ENCODE peak calls at places on chromosome 10, in nine cellular contexts. I is fibroblast of lung; K is prostate gland; O is cardiac muscle cell; R is lower lobe of right lung; H is transverse colon; N is neuronal stem cell; W is CD8-positive, alpha-beta memory T cell; U is right cardiac atrium. M is an unnamed sample.
A peak's percentile ranks its signal among the peaks of the same experiment; 100 is the strongest.

GRCh38 chr10:79137404-79137803 is 68.6 kb downstream of the ZMIZ1 start:
- DNase-seq in I (no peak), K (no peak), O (no peak), R (no peak), H (no peak), N (no peak), W (no peak), U (peak; percentile 74), M (no peak)

GRCh38 chr10:86481761-86482160 is 39.8 kb downstream of the WAPL start:
- DNase-seq in I (no peak), K (no peak), O (no peak), R (no peak), H (no peak), N (no peak), W (no peak), U (no peak), M (no peak)

GRCh38 chr10:127309609-127310008 is 113.2 kb upstream of the INSYN2A start:
- DNase-seq in I (peak; percentile 9), K (no peak), O (peak; percentile 6), R (no peak), H (no peak), N (no peak), W (no peak), U (no peak), M (no peak)

GRCh38 chr10:59843733-59844132 is 62.6 kb downstream of the CCDC6 start:
- DNase-seq in I (no peak), K (no peak), O (no peak), R (no peak), H (no peak), N (no peak), W (no peak), U (no peak), M (no peak)

GRCh38 chr10:92356041-92356440 is 65.1 kb downstream of the MARCHF5 start:
- DNase-seq in I (no peak), K (no peak), O (no peak), R (no peak), H (no peak), N (no peak), W (no peak), U (no peak), M (no peak)

GRCh38 chr10:71262027-71262426 is 49.7 kb downstream of the UNC5B start:
- DNase-seq in I (no peak), K (no peak), O (no peak), R (no peak), H (peak; percentile 55), N (no peak), W (no peak), U (peak; percentile 69), M (peak; percentile 51)

GRCh38 chr10:28638392-28638791 is 38.9 kb upstream of the BAMBI start:
- DNase-seq in I (no peak), K (no peak), O (no peak), R (no peak), H (no peak), N (no peak), W (no peak), U (no peak), M (no peak)

GRCh38 chr10:99395750-99396445 is 34.5 kb downstream of the GOT1 start:
- DNase-seq in I (peak; percentile 58), K (peak; percentile 64), O (peak; percentile 85), R (no peak), H (no peak), N (no peak), W (no peak), U (no peak), M (no peak)

GRCh38 chr10:59700709-59701108 is 8.9 kb downstream of the SLC16A9 start:
- DNase-seq in I (no peak), K (no peak), O (no peak), R (no peak), H (no peak), N (peak; percentile 14), W (no peak), U (no peak), M (no peak)

GRCh38 chr10:75904499-75905283 is 473.3 kb downstream of the LRMDA start:
- DNase-seq in I (no peak), K (no peak), O (no peak), R (no peak), H (no peak), N (peak; percentile 17), W (no peak), U (no peak), M (no peak)

GRCh38 chr10:130022071-130022470 is 58.0 kb upstream of the EBF3 start:
- DNase-seq in I (no peak), K (no peak), O (no peak), R (no peak), H (no peak), N (no peak), W (no peak), U (no peak), M (no peak)

GRCh38 chr10:32960022-32960421 is 2.0 kb upstream of the ITGB1 start:
- DNase-seq in I (peak; percentile 43), K (no peak), O (no peak), R (no peak), H (no peak), N (no peak), W (no peak), U (no peak), M (no peak)

GRCh38 chr10:49484501-49485230 is 54.3 kb downstream of the ERCC6 start:
- DNase-seq in I (no peak), K (no peak), O (peak; percentile 39), R (no peak), H (no peak), N (no peak), W (no peak), U (no peak), M (no peak)

GRCh38 chr10:5545778-5546710 is 21.3 kb downstream of the CALML3 start:
- DNase-seq in I (peak; percentile 95), K (peak; percentile 38), O (peak; percentile 82), R (peak; percentile 71), H (peak; percentile 35), N (no peak), W (no peak), U (peak; percentile 89), M (peak; percentile 37)

GRCh38 chr10:101032637-101033201 is 1.7 kb downstream of the SFXN3 start:
- DNase-seq in I (peak; percentile 89), K (no peak), O (peak; percentile 91), R (no peak), H (no peak), N (no peak), W (peak; percentile 41), U (peak; percentile 85), M (peak; percentile 74)

GRCh38 chr10:112779025-112779765 is 170.9 kb upstream of the TCF7L2 start:
- DNase-seq in I (no peak), K (no peak), O (no peak), R (no peak), H (no peak), N (no peak), W (no peak), U (no peak), M (no peak)
- H3K4me3 ChIP-seq in I (no peak overlapping the region), K (no peak overlapping the region), O (no peak overlapping the region), R (no peak overlapping the region), H (no peak overlapping the region), N (no peak overlapping the region), W (no peak overlapping the region), U (no peak overlapping the region), M (no peak overlapping the region)

GRCh38 chr10:119252051-119252465 is 44.7 kb downstream of the GRK5 start:
- DNase-seq in I (peak; percentile 49), K (no peak), O (peak; percentile 64), R (no peak), H (no peak), N (no peak), W (no peak), U (peak; percentile 79), M (peak; percentile 60)

GRCh38 chr10:119252470-119253151 is 45.2 kb downstream of the GRK5 start:
- DNase-seq in I (no peak), K (no peak), O (no peak), R (no peak), H (no peak), N (no peak), W (no peak), U (no peak), M (no peak)

GRCh38 chr10:119256030-119256429 is 48.7 kb downstream of the GRK5 start:
- DNase-seq in I (no peak), K (no peak), O (no peak), R (no peak), H (no peak), N (no peak), W (no peak), U (no peak), M (no peak)

GRCh38 chr10:119253433-119254174 is 46.2 kb downstream of the GRK5 start:
- DNase-seq in I (peak; percentile 97), K (no peak), O (peak; percentile 95), R (no peak), H (peak; percentile 42), N (no peak), W (no peak), U (peak; percentile 89), M (peak; percentile 68)

GRCh38 chr10:119254355-119254754 is 47.0 kb downstream of the GRK5 start:
- DNase-seq in I (peak; percentile 45), K (no peak), O (no peak), R (no peak), H (no peak), N (no peak), W (no peak), U (no peak), M (no peak)
- H3K4me1 ChIP-seq in I (peaks cover 63% of the 10 kb centered on the region), K (no peaks in the 10 kb centered on the region), O (peaks cover 46% of the 10 kb centered on the region), R (peaks cover 70% of the 10 kb centered on the region), H (peaks cover 71% of the 10 kb centered on the region), N (peaks cover 29% of the 10 kb centered on the region), W (no peaks in the 10 kb centered on the region), U (peaks cover 45% of the 10 kb centered on the region), M (peaks cover 77% of the 10 kb centered on the region)

GRCh38 chr10:61166489-61166888 is 222.5 kb upstream of the RHOBTB1 start:
- DNase-seq in I (no peak), K (no peak), O (no peak), R (no peak), H (no peak), N (no peak), W (no peak), U (no peak), M (no peak)

GRCh38 chr10:61160253-61160652 is 216.3 kb upstream of the RHOBTB1 start:
- DNase-seq in I (no peak), K (no peak), O (no peak), R (no peak), H (no peak), N (no peak), W (no peak), U (no peak), M (no peak)

GRCh38 chr10:61164458-61165160 is 220.6 kb upstream of the RHOBTB1 start:
- DNase-seq in I (no peak), K (peak; percentile 93), O (peak; percentile 28), R (peak; percentile 41), H (no peak), N (no peak), W (no peak), U (no peak), M (peak; percentile 17)

GRCh38 chr10:61166065-61166464 is 222.1 kb upstream of the RHOBTB1 start:
- DNase-seq in I (no peak), K (no peak), O (no peak), R (no peak), H (no peak), N (no peak), W (no peak), U (no peak), M (no peak)

GRCh38 chr10:61163403-61163802 is 219.4 kb upstream of the RHOBTB1 start:
- DNase-seq in I (no peak), K (no peak), O (no peak), R (no peak), H (no peak), N (no peak), W (no peak), U (no peak), M (no peak)
- H3K27me3 ChIP-seq in I (no peaks in the 10 kb centered on the region), K (no peaks in the 10 kb centered on the region), O (no peaks in the 10 kb centered on the region), R (no peaks in the 10 kb centered on the region), H (no peaks in the 10 kb centered on the region), N (no peaks in the 10 kb centered on the region), W (no peaks in the 10 kb centered on the region), U (no peaks in the 10 kb centered on the region), M (no peaks in the 10 kb centered on the region)

GRCh38 chr10:114623155-114623554 is 34.9 kb downstream of the ABLIM1 start:
- DNase-seq in I (no peak), K (no peak), O (no peak), R (no peak), H (no peak), N (no peak), W (no peak), U (no peak), M (no peak)
- H3K4me3 ChIP-seq in I (no peak overlapping the region), K (no peak overlapping the region), O (no peak overlapping the region), R (no peak overlapping the region), H (no peak overlapping the region), N (no peak overlapping the region), W (no peak overlapping the region), U (no peak overlapping the region), M (no peak overlapping the region)

M was measured in heart right ventricle.